ENCODE peak calls at places on chromosomes 4 and X, in five cellular contexts. One of them, this sample, is unnamed.

GRCh38 chrX:110403839-110404238 is 45.2 kb downstream of the RTL9 start:
- DNase-seq in astrocyte of the cerebellum: peak; percentile 52
- DNase-seq in K562: no peak
- DNase-seq in BJ: no peak
- DNase-seq in GM23338: no peak
- DNase-seq in this sample: no peak

GRCh38 chrX:154365997-154366665 is 8.3 kb downstream of the FLNA start:
- DNase-seq in BJ: no peak
- DNase-seq in GM23338: no peak
- DNase-seq in astrocyte of the cerebellum: no peak
- DNase-seq in K562: no peak
- DNase-seq in this sample: no peak

GRCh38 chrX:154379569-154379951 is 465 bp downstream of the EMD start:
- DNase-seq in K562: no peak
- DNase-seq in GM23338: no peak
- DNase-seq in astrocyte of the cerebellum: no peak
- DNase-seq in BJ: no peak
- DNase-seq in this sample: no peak

GRCh38 chrX:24703185-24703494 is 9.4 kb downstream of the POLA1 start:
- DNase-seq in GM23338: no peak
- DNase-seq in astrocyte of the cerebellum: no peak
- DNase-seq in BJ: no peak
- DNase-seq in K562: no peak
- DNase-seq in this sample: no peak

GRCh38 chr4:153522800-153523089 is 56.6 kb downstream of the TMEM131L start:
- DNase-seq in astrocyte of the cerebellum: no peak
- DNase-seq in K562: no peak
- DNase-seq in GM23338: no peak
- DNase-seq in BJ: no peak
- DNase-seq in this sample: peak; percentile 50

GRCh38 chr4:153166971-153167501 is 37.2 kb upstream of the TRIM2 start:
- DNase-seq in GM23338: no peak
- DNase-seq in BJ: no peak
- DNase-seq in astrocyte of the cerebellum: peak; percentile 99
- DNase-seq in K562: no peak
- DNase-seq in this sample: no peak

GRCh38 chrX:136130931-136131843 is 16.1 kb upstream of the FHL1 start:
- DNase-seq in K562: no peak
- DNase-seq in astrocyte of the cerebellum: peak; percentile 81
- DNase-seq in GM23338: no peak
- DNase-seq in BJ: peak; percentile 30
- DNase-seq in this sample: no peak

GRCh38 chr4:139704915-139705485 is 39.4 kb downstream of the MGST2 start:
- DNase-seq in BJ: no peak
- DNase-seq in astrocyte of the cerebellum: no peak
- DNase-seq in GM23338: peak; percentile 43
- DNase-seq in K562: peak; percentile 39
- DNase-seq in this sample: peak; percentile 14

GRCh38 chr4:187103351-187103750 is 379.7 kb upstream of the FAT1 start:
- DNase-seq in GM23338: no peak
- DNase-seq in astrocyte of the cerebellum: no peak
- DNase-seq in K562: no peak
- DNase-seq in BJ: no peak
- DNase-seq in this sample: no peak

GRCh38 chrX:154829102-154829501 is 5.4 kb downstream of the SMIM9 start:
- DNase-seq in astrocyte of the cerebellum: no peak
- DNase-seq in K562: no peak
- DNase-seq in BJ: no peak
- DNase-seq in GM23338: no peak
- DNase-seq in this sample: no peak

GRCh38 chrX:67636532-67636931 is 92.7 kb downstream of the AR start:
- DNase-seq in astrocyte of the cerebellum: no peak
- DNase-seq in GM23338: peak; percentile 21
- DNase-seq in K562: no peak
- DNase-seq in BJ: no peak
- DNase-seq in this sample: no peak

GRCh38 chrX:75957107-75957610 is 172.1 kb upstream of the MAGEE2 start:
- DNase-seq in BJ: no peak
- DNase-seq in GM23338: peak; percentile 4
- DNase-seq in K562: no peak
- DNase-seq in astrocyte of the cerebellum: no peak
- DNase-seq in this sample: no peak

GRCh38 chrX:129875669-129876068 is 30.3 kb upstream of the UTP14A start:
- DNase-seq in GM23338: no peak
- DNase-seq in K562: no peak
- DNase-seq in astrocyte of the cerebellum: peak; percentile 58
- DNase-seq in BJ: peak; percentile 62
- DNase-seq in this sample: peak; percentile 6

GRCh38 chr4:117447925-117448324 is 362.5 kb upstream of the TRAM1L1 start:
- DNase-seq in GM23338: peak; percentile 69
- DNase-seq in astrocyte of the cerebellum: no peak
- DNase-seq in BJ: no peak
- DNase-seq in K562: no peak
- DNase-seq in this sample: peak; percentile 52

GRCh38 chrX:33109858-33110257 is 101.5 kb downstream of the DMD start:
- DNase-seq in astrocyte of the cerebellum: no peak
- DNase-seq in GM23338: no peak
- DNase-seq in K562: no peak
- DNase-seq in BJ: no peak
- DNase-seq in this sample: no peak

GRCh38 chrX:3501833-3502535 is 155.5 kb upstream of the MXRA5 start:
- DNase-seq in K562: no peak
- DNase-seq in BJ: no peak
- DNase-seq in GM23338: no peak
- DNase-seq in astrocyte of the cerebellum: peak; percentile 36
- DNase-seq in this sample: no peak

GRCh38 chrX:34365482-34365881 is 233.4 kb upstream of the FAM47A start:
- DNase-seq in K562: no peak
- DNase-seq in BJ: no peak
- DNase-seq in astrocyte of the cerebellum: peak; percentile 26
- DNase-seq in GM23338: peak; percentile 40
- DNase-seq in this sample: no peak

GRCh38 chr4:982814-983213 is 4.0 kb upstream of the IDUA start:
- DNase-seq in GM23338: no peak
- DNase-seq in astrocyte of the cerebellum: no peak
- DNase-seq in BJ: no peak
- DNase-seq in K562: no peak
- DNase-seq in this sample: no peak

GRCh38 chr4:986428-986948 is 356 bp upstream of the IDUA start:
- DNase-seq in BJ: no peak
- DNase-seq in K562: no peak
- DNase-seq in astrocyte of the cerebellum: no peak
- DNase-seq in GM23338: peak; percentile 79
- DNase-seq in this sample: peak; percentile 9

GRCh38 chr4:982291-982690 is 4.6 kb upstream of the IDUA start:
- DNase-seq in BJ: no peak
- DNase-seq in K562: no peak
- DNase-seq in GM23338: no peak
- DNase-seq in astrocyte of the cerebellum: no peak
- DNase-seq in this sample: no peak

GRCh38 chr4:985123-985830 is 1.6 kb upstream of the IDUA start:
- DNase-seq in astrocyte of the cerebellum: no peak
- DNase-seq in K562: peak; percentile 78
- DNase-seq in GM23338: peak; percentile 88
- DNase-seq in BJ: no peak
- DNase-seq in this sample: no peak

DNA sequence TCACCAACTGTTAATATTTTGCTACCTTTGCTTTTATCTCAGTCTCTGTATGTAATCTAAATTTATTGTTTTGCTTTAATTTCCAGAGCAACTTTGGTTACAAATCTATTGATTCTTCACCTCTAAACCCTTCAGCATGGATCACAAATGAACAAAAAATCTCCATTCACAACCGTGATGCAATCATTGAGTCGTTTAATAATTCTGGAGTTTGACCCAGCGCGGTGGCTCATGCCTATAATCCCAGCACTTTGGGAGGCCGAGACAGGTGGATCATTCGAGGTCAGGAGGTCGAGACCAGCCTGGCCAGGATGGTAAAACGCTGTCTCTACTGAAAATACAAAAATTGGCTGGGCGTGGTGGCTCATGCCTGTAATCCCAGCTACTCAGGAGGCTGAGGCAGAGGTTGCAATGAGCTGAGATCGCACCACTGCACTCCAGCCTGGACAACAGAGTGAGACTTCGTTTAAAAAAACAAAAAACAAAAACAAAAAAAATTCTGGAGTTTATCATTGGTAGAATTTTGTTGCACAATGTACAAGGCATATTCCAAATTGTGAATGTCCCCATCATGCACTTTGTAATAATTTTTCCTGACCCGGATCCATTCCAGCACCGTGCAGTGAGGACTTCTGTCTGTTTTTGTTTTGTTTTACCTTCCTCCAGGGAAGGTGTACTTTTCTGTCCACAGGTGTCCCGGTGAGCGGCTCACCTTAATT is 2.3 kb upstream of the IDUA start:
- DNase-seq in BJ: no peak
- DNase-seq in GM23338: no peak
- DNase-seq in astrocyte of the cerebellum: no peak
- DNase-seq in K562: no peak
- DNase-seq in this sample: no peak
- H3K4me3 ChIP-seq in BJ: peak overlapping the region; percentile 24
- H3K4me3 ChIP-seq in GM23338: peak overlapping the region; percentile 48
- H3K4me3 ChIP-seq in astrocyte of the cerebellum: no peak overlapping the region
- H3K4me3 ChIP-seq in K562: no peak overlapping the region
- H3K4me3 ChIP-seq in this sample: no peak overlapping the region

GRCh38 chrX:19377799-19378198 is 34.1 kb downstream of the PDHA1 start:
- DNase-seq in K562: no peak
- DNase-seq in GM23338: no peak
- DNase-seq in BJ: no peak
- DNase-seq in astrocyte of the cerebellum: no peak
- DNase-seq in this sample: no peak

GRCh38 chrX:19375546-19375945 is 31.8 kb downstream of the PDHA1 start:
- DNase-seq in K562: no peak
- DNase-seq in astrocyte of the cerebellum: no peak
- DNase-seq in BJ: no peak
- DNase-seq in GM23338: no peak
- DNase-seq in this sample: no peak

GRCh38 chrX:19372170-19373033 is 28.7 kb downstream of the PDHA1 start:
- DNase-seq in GM23338: peak; percentile 75
- DNase-seq in astrocyte of the cerebellum: peak; percentile 26
- DNase-seq in BJ: peak; percentile 9
- DNase-seq in K562: peak; percentile 63
- DNase-seq in this sample: peak; percentile 5

DNA sequence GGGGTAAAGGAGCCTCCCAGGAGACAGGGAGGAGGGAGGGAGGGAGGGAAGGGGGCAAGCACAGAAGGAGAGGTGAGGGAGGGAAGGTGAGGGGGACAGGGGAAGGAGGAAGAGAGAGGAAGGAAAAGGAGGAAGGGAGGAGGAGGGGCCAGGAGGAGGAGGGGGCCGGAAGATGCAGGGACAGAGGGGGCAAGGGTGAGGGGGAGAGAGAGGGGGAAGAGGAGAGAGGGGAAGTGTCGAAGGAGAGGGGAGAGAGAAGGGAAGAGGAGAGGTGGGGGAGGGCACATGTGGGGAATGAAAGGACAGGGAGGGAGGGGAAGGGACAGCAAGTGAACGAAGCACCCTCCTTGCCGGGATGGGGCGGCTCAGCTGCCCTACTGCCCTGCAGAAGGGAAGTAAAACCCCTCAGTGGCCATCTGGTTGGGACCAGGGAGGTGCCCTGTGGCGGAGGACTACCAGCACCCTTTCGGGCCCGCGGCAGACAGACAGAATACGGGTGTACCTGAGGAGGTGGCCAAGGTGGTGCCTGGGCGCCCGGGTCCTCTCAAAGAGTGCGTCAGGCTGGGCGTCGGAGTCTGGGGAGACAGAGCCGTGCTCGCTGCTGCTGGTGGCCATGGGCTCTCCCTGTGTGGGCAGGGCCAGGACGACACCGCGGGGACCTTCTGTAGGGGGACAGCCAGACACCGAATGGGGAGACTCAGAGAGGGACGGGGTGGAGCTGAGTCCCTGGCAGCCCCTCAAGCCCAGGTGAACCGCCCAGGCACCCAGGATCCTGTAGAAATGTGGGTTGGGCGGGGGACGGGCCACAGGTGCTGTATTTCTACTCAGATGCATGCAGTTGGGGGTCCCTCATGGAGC is 29.5 kb downstream of the PDHA1 start:
- DNase-seq in K562: no peak
- DNase-seq in GM23338: peak; percentile 56
- DNase-seq in BJ: no peak
- DNase-seq in astrocyte of the cerebellum: no peak
- DNase-seq in this sample: no peak
- H3K4me3 ChIP-seq in K562: no peak overlapping the region
- H3K4me3 ChIP-seq in GM23338: peak overlapping the region; percentile 73
- H3K4me3 ChIP-seq in BJ: no peak overlapping the region
- H3K4me3 ChIP-seq in astrocyte of the cerebellum: peak overlapping the region; percentile 37
- H3K4me3 ChIP-seq in this sample: no peak overlapping the region

GRCh38 chr4:78779280-78779679 is 3.1 kb downstream of the BMP2K start:
- DNase-seq in K562: no peak
- DNase-seq in GM23338: no peak
- DNase-seq in BJ: no peak
- DNase-seq in astrocyte of the cerebellum: no peak
- DNase-seq in this sample: no peak

GRCh38 chr4:78777556-78777900 is 1.4 kb downstream of the BMP2K start:
- DNase-seq in GM23338: no peak
- DNase-seq in BJ: no peak
- DNase-seq in astrocyte of the cerebellum: no peak
- DNase-seq in K562: no peak
- DNase-seq in this sample: no peak

GRCh38 chr4:78780093-78780492 is 3.9 kb downstream of the BMP2K start:
- DNase-seq in astrocyte of the cerebellum: no peak
- DNase-seq in GM23338: no peak
- DNase-seq in K562: no peak
- DNase-seq in BJ: no peak
- DNase-seq in this sample: no peak

GRCh38 chr4:78776729-78777555 is 792 bp downstream of the BMP2K start:
- DNase-seq in BJ: no peak
- DNase-seq in GM23338: peak; percentile 63
- DNase-seq in K562: peak; percentile 48
- DNase-seq in astrocyte of the cerebellum: no peak
- DNase-seq in this sample: no peak

DNA sequence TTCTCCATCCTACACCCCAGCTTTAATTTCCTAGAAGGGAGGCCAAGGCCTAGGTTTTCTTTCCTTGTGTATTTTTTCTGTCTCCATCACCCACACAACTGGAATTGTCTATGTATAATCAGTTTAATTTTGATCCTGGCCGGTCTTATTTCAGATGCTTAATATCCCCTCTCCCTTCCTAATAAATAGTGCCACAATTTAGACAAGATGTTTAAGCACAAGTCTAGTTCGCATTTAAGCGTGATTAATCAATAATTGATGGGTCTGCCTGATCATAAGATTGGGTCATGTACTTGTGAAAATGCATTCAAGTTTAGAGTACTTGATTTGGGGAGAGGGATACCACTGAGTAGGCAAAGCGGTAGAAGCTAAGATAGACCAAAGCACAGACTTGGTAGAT is 2.4 kb downstream of the BMP2K start:
- DNase-seq in BJ: no peak
- DNase-seq in GM23338: no peak
- DNase-seq in K562: no peak
- DNase-seq in astrocyte of the cerebellum: no peak
- DNase-seq in this sample: no peak
- H3K4me3 ChIP-seq in BJ: peak overlapping the region; percentile 18
- H3K4me3 ChIP-seq in GM23338: no peak overlapping the region
- H3K4me3 ChIP-seq in K562: peak overlapping the region; percentile 89
- H3K4me3 ChIP-seq in astrocyte of the cerebellum: peak overlapping the region; percentile 79
- H3K4me3 ChIP-seq in this sample: no peak overlapping the region

DNA sequence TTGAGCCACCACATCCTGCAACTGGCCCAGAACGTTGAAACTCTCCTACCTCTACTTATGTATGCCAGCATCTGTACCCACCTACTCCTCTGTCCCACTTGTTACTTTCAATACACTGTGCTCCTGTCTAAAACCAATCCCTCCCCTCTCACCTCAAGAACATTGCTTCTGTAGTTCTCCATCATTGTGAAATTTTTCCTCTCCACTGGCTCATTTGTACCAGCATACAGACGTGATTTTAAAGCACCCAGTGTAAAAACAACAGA is 25.5 kb upstream of the USO1 start:
- DNase-seq in K562: no peak
- DNase-seq in BJ: no peak
- DNase-seq in GM23338: no peak
- DNase-seq in astrocyte of the cerebellum: no peak
- DNase-seq in this sample: no peak
- H3K4me3 ChIP-seq in K562: no peak overlapping the region
- H3K4me3 ChIP-seq in BJ: no peak overlapping the region
- H3K4me3 ChIP-seq in GM23338: no peak overlapping the region
- H3K4me3 ChIP-seq in astrocyte of the cerebellum: no peak overlapping the region
- H3K4me3 ChIP-seq in this sample: no peak overlapping the region